ENCODE peak calls at places on chromosome X, in ten cellular contexts. J is activated naive CD4-positive, alpha-beta T cell treated with anti-CD3 and anti-CD28 coated beads, Interleukin-2, amount 50 U/mL, for 72 hours; Z is GM12865; B is Caki2; R is EH; S is activated CD8-positive, alpha-beta T cell treated with anti-CD3 and anti-CD28 coated beads for 36 hours; X is cardiac muscle cell; K is aorta; D is epithelial cell of prostate; A is astrocyte of the spinal cord. V is an unnamed sample.

GRCh38 chrX:138871739-138872138 is 160.2 kb upstream of the FGF13 start:
- DNase-seq in J (no peak), Z (no peak), B (no peak), R (no peak), S (no peak), X (no peak), K (no peak), D (no peak), A (no peak), V (no peak)

GRCh38 chrX:97311066-97311778 is 427.5 kb downstream of the RPA4 start:
- DNase-seq in J (no peak), Z (no peak), B (no peak), R (no peak), S (no peak), X (no peak), K (no peak), D (no peak), A (no peak), V (no peak)

GRCh38 chrX:2691543-2692220 is 587 bp downstream of the CD99 start:
- DNase-seq in J (no peak), Z (no peak), B (no peak), R (no peak), S (peak), X (peak), K (peak), D (no peak), A (peak), V (no peak)

GRCh38 chrX:74421181-74422028 is at the start of gene SLC16A2:
- DNase-seq in J (peak), Z (peak), B (peak), R (peak), S (peak), X (peak), K (peak), D (peak), A (peak), V (peak)

GRCh38 chrX:10615931-10616780 is 4.2 kb downstream of the MID1 start:
- DNase-seq in J (no peak), Z (peak), B (no peak), R (peak), S (peak), X (peak), K (peak), D (no peak), A (peak), V (peak)

GRCh38 chrX:20965270-20966044 is 408.8 kb upstream of the CNKSR2 start:
- DNase-seq in J (no peak), Z (no peak), B (no peak), R (no peak), S (no peak), X (no peak), K (no peak), D (no peak), A (no peak), V (no peak)

GRCh38 chrX:14022019-14022418 is 7.7 kb downstream of the GEMIN8 start:
- DNase-seq in J (no peak), Z (no peak), B (no peak), R (no peak), S (no peak), X (no peak), K (no peak), D (no peak), A (no peak), V (no peak)

GRCh38 chrX:154805696-154806091 is 409 bp upstream of the MPP1 start:
- DNase-seq in J (no peak), Z (no peak), B (no peak), R (peak), S (no peak), X (no peak), K (no peak), D (no peak), A (peak), V (no peak)

GRCh38 chrX:36436286-36436860 is 516.8 kb downstream of the CFAP47 start:
- DNase-seq in J (no peak), Z (no peak), B (peak), R (no peak), S (no peak), X (no peak), K (no peak), D (no peak), A (no peak), V (no peak)

GRCh38 chrX:70030242-70030823 is 19.4 kb downstream of the AWAT2 start:
- DNase-seq in J (peak), Z (peak), B (peak), R (peak), S (peak), X (peak), K (no peak), D (no peak), A (peak), V (peak)

GRCh38 chrX:135089126-135089525 is 31.2 kb downstream of the ETDB start:
- DNase-seq in J (no peak), Z (no peak), B (no peak), R (no peak), S (no peak), X (no peak), K (no peak), D (no peak), A (no peak), V (no peak)

GRCh38 chrX:41198410-41198809 is 113.2 kb downstream of the USP9X start:
- DNase-seq in J (no peak), Z (no peak), B (no peak), R (no peak), S (no peak), X (no peak), K (no peak), D (no peak), A (no peak), V (no peak)

GRCh38 chrX:155326610-155327009 is 7.8 kb downstream of the CLIC2 start:
- DNase-seq in J (no peak), Z (no peak), B (no peak), R (no peak), S (no peak), X (no peak), K (no peak), D (no peak), A (no peak), V (no peak)

GRCh38 chrX:26783512-26784225 is 567.7 kb downstream of the MAGEB5 start:
- DNase-seq in J (peak), Z (peak), B (no peak), R (no peak), S (peak), X (peak), K (no peak), D (no peak), A (peak), V (no peak)

GRCh38 chrX:51742586-51742985 is 656 bp upstream of the GSPT2 start:
- DNase-seq in J (no peak), Z (no peak), B (no peak), R (no peak), S (no peak), X (no peak), K (no peak), D (no peak), A (no peak), V (peak)

GRCh38 chrX:14026121-14026520 is 3.6 kb downstream of the GEMIN8 start:
- DNase-seq in J (no peak), Z (no peak), B (no peak), R (no peak), S (no peak), X (no peak), K (no peak), D (no peak), A (no peak), V (no peak)

GRCh38 chrX:13068651-13069050 is 24.2 kb upstream of the FAM9C start:
- DNase-seq in J (no peak), Z (no peak), B (no peak), R (no peak), S (no peak), X (no peak), K (no peak), D (no peak), A (no peak), V (no peak)

GRCh38 chrX:39222361-39223113 is 421.3 kb downstream of the MID1IP1 start:
- DNase-seq in J (no peak), Z (no peak), B (no peak), R (no peak), S (no peak), X (no peak), K (no peak), D (no peak), A (no peak), V (no peak)

GRCh38 chrX:74923942-74924448 is 1.3 kb downstream of the NEXMIF start:
- DNase-seq in J (peak), Z (peak), B (no peak), R (no peak), S (peak), X (peak), K (peak), D (no peak), A (no peak), V (peak)

GRCh38 chrX:154011376-154012335 is 8.0 kb downstream of the IRAK1 start:
- DNase-seq in J (no peak), Z (no peak), B (no peak), R (no peak), S (no peak), X (no peak), K (peak), D (no peak), A (no peak), V (no peak)

GRCh38 chrX:132004728-132005127 is 18.4 kb upstream of the STK26 start:
- DNase-seq in J (no peak), Z (no peak), B (no peak), R (no peak), S (no peak), X (no peak), K (no peak), D (peak), A (no peak), V (no peak)

GRCh38 chrX:119036369-119037029 is 36.3 kb upstream of the CT47C1 start:
- DNase-seq in J (no peak), Z (no peak), B (no peak), R (peak), S (no peak), X (no peak), K (no peak), D (no peak), A (no peak), V (no peak)

GRCh38 chrX:100447563-100448397 is 37.7 kb upstream of the PCDH19 start:
- DNase-seq in J (peak), Z (no peak), B (peak), R (peak), S (peak), X (peak), K (peak), D (no peak), A (peak), V (no peak)

GRCh38 chrX:119690921-119691716 is 1.8 kb downstream of the SEPTIN6 start:
- DNase-seq in J (peak), Z (peak), B (no peak), R (peak), S (peak), X (no peak), K (no peak), D (no peak), A (no peak), V (no peak)

GRCh38 chrX:113421432-113421831 is 580.8 kb upstream of the AMOT start:
- DNase-seq in J (no peak), Z (no peak), B (no peak), R (no peak), S (no peak), X (no peak), K (no peak), D (no peak), A (no peak), V (no peak)

GRCh38 chrX:9318213-9318612 is 146.6 kb upstream of the TBL1X start:
- DNase-seq in J (no peak), Z (no peak), B (no peak), R (no peak), S (peak), X (no peak), K (no peak), D (no peak), A (no peak), V (no peak)

GRCh38 chrX:23822397-23822796 is 39.4 kb downstream of the SAT1 start:
- DNase-seq in J (no peak), Z (no peak), B (no peak), R (peak), S (no peak), X (no peak), K (no peak), D (no peak), A (peak), V (no peak)

GRCh38 chrX:68808686-68809357 is 20.0 kb upstream of the EFNB1 start:
- DNase-seq in J (no peak), Z (no peak), B (no peak), R (peak), S (no peak), X (peak), K (no peak), D (no peak), A (peak), V (no peak)

GRCh38 chrX:48465336-48465933 is 4.6 kb downstream of the SLC38A5 start:
- DNase-seq in J (no peak), Z (no peak), B (no peak), R (peak), S (no peak), X (no peak), K (no peak), D (peak), A (peak), V (no peak)

GRCh38 chrX:30065226-30065625 is 150.1 kb upstream of the MAGEB2 start:
- DNase-seq in J (no peak), Z (no peak), B (no peak), R (peak), S (no peak), X (no peak), K (no peak), D (no peak), A (peak), V (no peak)

GRCh38 chrX:635428-636192 is 5.0 kb downstream of the SHOX start:
- DNase-seq in J (no peak), Z (no peak), B (no peak), R (peak), S (no peak), X (no peak), K (no peak), D (no peak), A (no peak), V (no peak)

V was measured in cerebellum.